ENCODE peak calls at places on chromosomes 3 and 15, in nine cellular contexts. One of them, this sample, is unnamed.

GRCh38 chr3:78895528-78895927 is 872.3 kb downstream of the ROBO1 start:
- DNase-seq in SK-N-MC: no peak
- DNase-seq in WERI-Rb-1: no peak
- DNase-seq in CD8-positive, alpha-beta T cell: no peak
- DNase-seq in A549: no peak
- DNase-seq in heart right ventricle: no peak
- DNase-seq in foreskin keratinocyte: no peak
- DNase-seq in OCI-LY7: no peak
- DNase-seq in cardiac muscle cell: peak
- DNase-seq in this sample: no peak

GRCh38 chr3:12991861-12992281 is 81.4 kb downstream of the IQSEC1 start:
- DNase-seq in cardiac muscle cell: no peak
- DNase-seq in SK-N-MC: no peak
- DNase-seq in foreskin keratinocyte: no peak
- DNase-seq in heart right ventricle: no peak
- DNase-seq in A549: no peak
- DNase-seq in CD8-positive, alpha-beta T cell: no peak
- DNase-seq in OCI-LY7: no peak
- DNase-seq in WERI-Rb-1: no peak
- DNase-seq in this sample: no peak

GRCh38 chr3:56923546-56924224 is 121.9 kb upstream of the ARHGEF3 start:
- DNase-seq in OCI-LY7: peak
- DNase-seq in foreskin keratinocyte: peak
- DNase-seq in cardiac muscle cell: peak
- DNase-seq in SK-N-MC: no peak
- DNase-seq in A549: no peak
- DNase-seq in CD8-positive, alpha-beta T cell: peak
- DNase-seq in WERI-Rb-1: no peak
- DNase-seq in heart right ventricle: peak
- DNase-seq in this sample: no peak

GRCh38 chr3:71931930-71932329 is 147.0 kb upstream of the PROK2 start:
- DNase-seq in foreskin keratinocyte: no peak
- DNase-seq in heart right ventricle: no peak
- DNase-seq in OCI-LY7: no peak
- DNase-seq in WERI-Rb-1: no peak
- DNase-seq in cardiac muscle cell: no peak
- DNase-seq in CD8-positive, alpha-beta T cell: no peak
- DNase-seq in A549: no peak
- DNase-seq in SK-N-MC: no peak
- DNase-seq in this sample: no peak

GRCh38 chr15:90519688-90520087 is 10.0 kb upstream of the CRTC3 start:
- DNase-seq in foreskin keratinocyte: no peak
- DNase-seq in heart right ventricle: no peak
- DNase-seq in SK-N-MC: no peak
- DNase-seq in A549: no peak
- DNase-seq in WERI-Rb-1: no peak
- DNase-seq in OCI-LY7: no peak
- DNase-seq in CD8-positive, alpha-beta T cell: no peak
- DNase-seq in cardiac muscle cell: no peak
- DNase-seq in this sample: no peak

GRCh38 chr3:6577584-6577983 is 283.3 kb upstream of the GRM7 start:
- DNase-seq in cardiac muscle cell: no peak
- DNase-seq in OCI-LY7: no peak
- DNase-seq in A549: no peak
- DNase-seq in WERI-Rb-1: no peak
- DNase-seq in heart right ventricle: no peak
- DNase-seq in SK-N-MC: no peak
- DNase-seq in CD8-positive, alpha-beta T cell: no peak
- DNase-seq in foreskin keratinocyte: peak
- DNase-seq in this sample: no peak

GRCh38 chr15:25711164-25711563 is 152.0 kb downstream of the ATP10A start:
- DNase-seq in SK-N-MC: no peak
- DNase-seq in cardiac muscle cell: no peak
- DNase-seq in A549: no peak
- DNase-seq in heart right ventricle: no peak
- DNase-seq in CD8-positive, alpha-beta T cell: no peak
- DNase-seq in foreskin keratinocyte: no peak
- DNase-seq in WERI-Rb-1: no peak
- DNase-seq in OCI-LY7: no peak
- DNase-seq in this sample: no peak

GRCh38 chr3:23612296-23612891 is 193.4 kb upstream of the UBE2E1 start:
- DNase-seq in cardiac muscle cell: peak
- DNase-seq in foreskin keratinocyte: peak
- DNase-seq in SK-N-MC: no peak
- DNase-seq in CD8-positive, alpha-beta T cell: no peak
- DNase-seq in heart right ventricle: peak
- DNase-seq in OCI-LY7: no peak
- DNase-seq in A549: no peak
- DNase-seq in WERI-Rb-1: no peak
- DNase-seq in this sample: no peak

GRCh38 chr3:34260266-34260990 is 462.0 kb downstream of the PDCD6IP start:
- DNase-seq in CD8-positive, alpha-beta T cell: no peak
- DNase-seq in foreskin keratinocyte: no peak
- DNase-seq in WERI-Rb-1: peak
- DNase-seq in heart right ventricle: peak
- DNase-seq in A549: peak
- DNase-seq in cardiac muscle cell: peak
- DNase-seq in SK-N-MC: no peak
- DNase-seq in OCI-LY7: peak
- DNase-seq in this sample: no peak

GRCh38 chr3:39531066-39531465 is 63.6 kb downstream of the MOBP start:
- DNase-seq in heart right ventricle: no peak
- DNase-seq in SK-N-MC: no peak
- DNase-seq in OCI-LY7: no peak
- DNase-seq in WERI-Rb-1: no peak
- DNase-seq in cardiac muscle cell: peak
- DNase-seq in A549: no peak
- DNase-seq in foreskin keratinocyte: no peak
- DNase-seq in CD8-positive, alpha-beta T cell: no peak
- DNase-seq in this sample: no peak

GRCh38 chr3:18758047-18758704 is 333.0 kb upstream of the SATB1 start:
- DNase-seq in cardiac muscle cell: peak
- DNase-seq in CD8-positive, alpha-beta T cell: peak
- DNase-seq in OCI-LY7: peak
- DNase-seq in foreskin keratinocyte: peak
- DNase-seq in SK-N-MC: no peak
- DNase-seq in A549: peak
- DNase-seq in heart right ventricle: peak
- DNase-seq in WERI-Rb-1: peak
- DNase-seq in this sample: no peak

GRCh38 chr15:65790692-65791334 is 1.3 kb downstream of the DENND4A start:
- DNase-seq in WERI-Rb-1: no peak
- DNase-seq in cardiac muscle cell: peak
- DNase-seq in CD8-positive, alpha-beta T cell: no peak
- DNase-seq in foreskin keratinocyte: no peak
- DNase-seq in OCI-LY7: peak
- DNase-seq in SK-N-MC: no peak
- DNase-seq in heart right ventricle: no peak
- DNase-seq in A549: peak
- DNase-seq in this sample: no peak

GRCh38 chr15:72915843-72916242 is 132.3 kb upstream of the ADPGK start:
- DNase-seq in cardiac muscle cell: no peak
- DNase-seq in WERI-Rb-1: no peak
- DNase-seq in A549: no peak
- DNase-seq in CD8-positive, alpha-beta T cell: no peak
- DNase-seq in foreskin keratinocyte: no peak
- DNase-seq in SK-N-MC: no peak
- DNase-seq in heart right ventricle: no peak
- DNase-seq in OCI-LY7: no peak
- DNase-seq in this sample: no peak

GRCh38 chr3:13771496-13771895 is 108.4 kb downstream of the WNT7A start:
- DNase-seq in A549: no peak
- DNase-seq in WERI-Rb-1: no peak
- DNase-seq in OCI-LY7: no peak
- DNase-seq in SK-N-MC: no peak
- DNase-seq in heart right ventricle: no peak
- DNase-seq in cardiac muscle cell: no peak
- DNase-seq in foreskin keratinocyte: no peak
- DNase-seq in CD8-positive, alpha-beta T cell: no peak
- DNase-seq in this sample: no peak

GRCh38 chr15:55977225-55977624 is 16.2 kb downstream of the NEDD4 start:
- DNase-seq in cardiac muscle cell: no peak
- DNase-seq in OCI-LY7: no peak
- DNase-seq in CD8-positive, alpha-beta T cell: no peak
- DNase-seq in A549: no peak
- DNase-seq in WERI-Rb-1: no peak
- DNase-seq in SK-N-MC: no peak
- DNase-seq in heart right ventricle: no peak
- DNase-seq in foreskin keratinocyte: no peak
- DNase-seq in this sample: no peak

GRCh38 chr3:59660376-59660775 is 610.6 kb upstream of the CFAP20DC start:
- DNase-seq in foreskin keratinocyte: no peak
- DNase-seq in heart right ventricle: no peak
- DNase-seq in cardiac muscle cell: no peak
- DNase-seq in CD8-positive, alpha-beta T cell: no peak
- DNase-seq in SK-N-MC: no peak
- DNase-seq in A549: no peak
- DNase-seq in OCI-LY7: no peak
- DNase-seq in WERI-Rb-1: no peak
- DNase-seq in this sample: no peak

GRCh38 chr15:92149029-92149428 is 244.7 kb upstream of the ST8SIA2 start:
- DNase-seq in cardiac muscle cell: no peak
- DNase-seq in A549: no peak
- DNase-seq in heart right ventricle: no peak
- DNase-seq in CD8-positive, alpha-beta T cell: no peak
- DNase-seq in OCI-LY7: no peak
- DNase-seq in WERI-Rb-1: no peak
- DNase-seq in foreskin keratinocyte: no peak
- DNase-seq in SK-N-MC: no peak
- DNase-seq in this sample: no peak

GRCh38 chr3:38555149-38555840 is 59.2 kb downstream of the EXOG start:
- DNase-seq in heart right ventricle: no peak
- DNase-seq in A549: no peak
- DNase-seq in WERI-Rb-1: peak
- DNase-seq in SK-N-MC: no peak
- DNase-seq in foreskin keratinocyte: no peak
- DNase-seq in OCI-LY7: no peak
- DNase-seq in cardiac muscle cell: no peak
- DNase-seq in CD8-positive, alpha-beta T cell: no peak
- DNase-seq in this sample: no peak

DNA sequence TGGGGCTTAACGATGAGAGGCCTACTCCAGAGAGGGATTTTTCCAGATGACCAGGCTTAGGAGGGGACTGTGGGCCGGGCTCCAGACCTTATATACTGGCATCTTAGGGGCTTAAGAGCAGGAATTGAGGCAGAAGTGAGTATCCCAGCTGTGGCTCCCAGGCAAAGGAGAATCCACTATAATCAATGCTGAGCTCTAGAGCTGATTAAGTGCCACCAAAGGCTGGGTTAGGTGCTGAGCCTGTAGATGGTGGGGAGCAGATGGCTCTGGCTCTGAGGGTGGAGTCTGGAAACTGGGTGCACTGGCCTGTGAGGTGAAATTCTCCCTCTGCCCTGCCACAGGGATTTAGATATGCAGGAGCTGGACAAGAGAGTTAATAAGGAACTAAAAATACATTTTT is 23.2 kb downstream of the IRAK2 start:
- DNase-seq in foreskin keratinocyte: no peak
- DNase-seq in heart right ventricle: no peak
- DNase-seq in cardiac muscle cell: no peak
- DNase-seq in WERI-Rb-1: peak
- DNase-seq in OCI-LY7: no peak
- DNase-seq in SK-N-MC: no peak
- DNase-seq in CD8-positive, alpha-beta T cell: no peak
- DNase-seq in A549: no peak
- DNase-seq in this sample: no peak
- H3K27ac ChIP-seq in foreskin keratinocyte: peak
- H3K27ac ChIP-seq in heart right ventricle: no peak
- H3K27ac ChIP-seq in cardiac muscle cell: no peak
- H3K27ac ChIP-seq in WERI-Rb-1: peak
- H3K27ac ChIP-seq in OCI-LY7: no peak
- H3K27ac ChIP-seq in SK-N-MC: no peak
- H3K27ac ChIP-seq in CD8-positive, alpha-beta T cell: no peak
- H3K27ac ChIP-seq in A549: peak
- H3K27ac ChIP-seq in this sample: peak

GRCh38 chr3:40997711-40998519 is 201.4 kb upstream of the CTNNB1 start:
- DNase-seq in A549: no peak
- DNase-seq in foreskin keratinocyte: no peak
- DNase-seq in OCI-LY7: no peak
- DNase-seq in SK-N-MC: no peak
- DNase-seq in heart right ventricle: no peak
- DNase-seq in WERI-Rb-1: no peak
- DNase-seq in cardiac muscle cell: no peak
- DNase-seq in CD8-positive, alpha-beta T cell: no peak
- DNase-seq in this sample: no peak
- H3K27ac ChIP-seq in A549: no peak
- H3K27ac ChIP-seq in foreskin keratinocyte: no peak
- H3K27ac ChIP-seq in OCI-LY7: no peak
- H3K27ac ChIP-seq in SK-N-MC: no peak
- H3K27ac ChIP-seq in heart right ventricle: no peak
- H3K27ac ChIP-seq in WERI-Rb-1: no peak
- H3K27ac ChIP-seq in cardiac muscle cell: no peak
- H3K27ac ChIP-seq in CD8-positive, alpha-beta T cell: no peak
- H3K27ac ChIP-seq in this sample: no peak

GRCh38 chr15:70788114-70789049 is 25.0 kb upstream of the UACA start:
- DNase-seq in heart right ventricle: no peak
- DNase-seq in OCI-LY7: no peak
- DNase-seq in foreskin keratinocyte: no peak
- DNase-seq in SK-N-MC: no peak
- DNase-seq in WERI-Rb-1: no peak
- DNase-seq in CD8-positive, alpha-beta T cell: no peak
- DNase-seq in cardiac muscle cell: peak
- DNase-seq in A549: peak
- DNase-seq in this sample: no peak
- H3K27ac ChIP-seq in heart right ventricle: no peak
- H3K27ac ChIP-seq in OCI-LY7: no peak
- H3K27ac ChIP-seq in foreskin keratinocyte: no peak
- H3K27ac ChIP-seq in SK-N-MC: no peak
- H3K27ac ChIP-seq in WERI-Rb-1: no peak
- H3K27ac ChIP-seq in CD8-positive, alpha-beta T cell: no peak
- H3K27ac ChIP-seq in cardiac muscle cell: no peak
- H3K27ac ChIP-seq in A549: peak
- H3K27ac ChIP-seq in this sample: no peak

GRCh38 chr3:142723665-142723967 is 218 bp upstream of the TRPC1 start:
- DNase-seq in heart right ventricle: no peak
- DNase-seq in CD8-positive, alpha-beta T cell: no peak
- DNase-seq in OCI-LY7: no peak
- DNase-seq in SK-N-MC: no peak
- DNase-seq in foreskin keratinocyte: no peak
- DNase-seq in cardiac muscle cell: no peak
- DNase-seq in A549: no peak
- DNase-seq in WERI-Rb-1: no peak
- DNase-seq in this sample: no peak
- H3K27ac ChIP-seq in heart right ventricle: peak
- H3K27ac ChIP-seq in CD8-positive, alpha-beta T cell: no peak
- H3K27ac ChIP-seq in OCI-LY7: no peak
- H3K27ac ChIP-seq in SK-N-MC: no peak
- H3K27ac ChIP-seq in foreskin keratinocyte: no peak
- H3K27ac ChIP-seq in cardiac muscle cell: peak
- H3K27ac ChIP-seq in A549: peak
- H3K27ac ChIP-seq in WERI-Rb-1: no peak
- H3K27ac ChIP-seq in this sample: no peak